ENCODE peak calls at places on chromosomes 12 and 14, in four cellular contexts. One of them, this sample, is unnamed.

GRCh38 chr14:56414231-56414630 is 165.4 kb upstream of the TMEM260 start:
- DNase-seq in SK-N-SH: no peak
- DNase-seq in HCT116: no peak
- DNase-seq in HepG2: no peak
- DNase-seq in this sample: no peak

GRCh38 chr14:74892745-74893144 is 11.0 kb downstream of the DLST start:
- DNase-seq in HepG2: no peak
- DNase-seq in HCT116: no peak
- DNase-seq in SK-N-SH: no peak
- DNase-seq in this sample: no peak

GRCh38 chr14:55399912-55400311 is 11.7 kb downstream of the ATG14 start:
- DNase-seq in SK-N-SH: no peak
- DNase-seq in HCT116: no peak
- DNase-seq in HepG2: no peak
- DNase-seq in this sample: no peak

GRCh38 chr12:106112094-106112822 is 26.5 kb downstream of the NUAK1 start:
- DNase-seq in SK-N-SH: peak
- DNase-seq in HepG2: no peak
- DNase-seq in HCT116: no peak
- DNase-seq in this sample: no peak

GRCh38 chr12:10186299-10186698 is 7.5 kb downstream of the TMEM52B start:
- DNase-seq in SK-N-SH: no peak
- DNase-seq in HCT116: no peak
- DNase-seq in HepG2: no peak
- DNase-seq in this sample: no peak

GRCh38 chr14:53608369-53608768 is 348.3 kb downstream of the BMP4 start:
- DNase-seq in SK-N-SH: no peak
- DNase-seq in HepG2: no peak
- DNase-seq in HCT116: peak
- DNase-seq in this sample: no peak

GRCh38 chr14:68977137-68977740 is 1.9 kb downstream of the ACTN1 start:
- DNase-seq in HepG2: peak
- DNase-seq in HCT116: no peak
- DNase-seq in SK-N-SH: peak
- DNase-seq in this sample: no peak

GRCh38 chr12:7130791-7131501 is 775 bp downstream of the CLSTN3 start:
- DNase-seq in HCT116: no peak
- DNase-seq in SK-N-SH: peak
- DNase-seq in HepG2: no peak
- DNase-seq in this sample: peak

GRCh38 chr12:34346372-34347034 is 324.2 kb downstream of the ALG10 start:
- DNase-seq in HCT116: no peak
- DNase-seq in SK-N-SH: no peak
- DNase-seq in HepG2: no peak
- DNase-seq in this sample: peak

GRCh38 chr12:107488666-107489065 is 196.9 kb upstream of the PWP1 start:
- DNase-seq in HCT116: no peak
- DNase-seq in SK-N-SH: no peak
- DNase-seq in HepG2: no peak
- DNase-seq in this sample: no peak

GRCh38 chr12:112148031-112148513 is 22.7 kb downstream of the TRAFD1 start:
- DNase-seq in HCT116: no peak
- DNase-seq in SK-N-SH: no peak
- DNase-seq in HepG2: no peak
- DNase-seq in this sample: peak

GRCh38 chr14:34059925-34060746 is 109.3 kb upstream of the EGLN3 start:
- DNase-seq in SK-N-SH: peak
- DNase-seq in HepG2: peak
- DNase-seq in HCT116: no peak
- DNase-seq in this sample: peak

GRCh38 chr12:82299617-82300016 is 58.6 kb downstream of the CCDC59 start:
- DNase-seq in HepG2: no peak
- DNase-seq in SK-N-SH: no peak
- DNase-seq in HCT116: no peak
- DNase-seq in this sample: no peak

GRCh38 chr12:98151984-98152383 is 363.4 kb upstream of the TMPO start:
- DNase-seq in HCT116: no peak
- DNase-seq in HepG2: no peak
- DNase-seq in SK-N-SH: no peak
- DNase-seq in this sample: no peak

GRCh38 chr12:66065146-66065545 is 65.4 kb downstream of the LLPH start:
- DNase-seq in HCT116: no peak
- DNase-seq in HepG2: no peak
- DNase-seq in SK-N-SH: no peak
- DNase-seq in this sample: no peak

GRCh38 chr12:132069336-132069985 is 74.7 kb downstream of the DDX51 start:
- DNase-seq in HepG2: no peak
- DNase-seq in SK-N-SH: no peak
- DNase-seq in HCT116: no peak
- DNase-seq in this sample: no peak

GRCh38 chr12:50354908-50355307 is 41.5 kb downstream of the FAM186A start:
- DNase-seq in SK-N-SH: no peak
- DNase-seq in HCT116: no peak
- DNase-seq in HepG2: no peak
- DNase-seq in this sample: peak

GRCh38 chr12:117547209-117547608 is 185.8 kb upstream of the NOS1 start:
- DNase-seq in HCT116: no peak
- DNase-seq in SK-N-SH: no peak
- DNase-seq in HepG2: no peak
- DNase-seq in this sample: no peak

GRCh38 chr14:56211844-56212243 is 93.6 kb downstream of the PELI2 start:
- DNase-seq in HCT116: no peak
- DNase-seq in HepG2: no peak
- DNase-seq in SK-N-SH: no peak
- DNase-seq in this sample: no peak

GRCh38 chr14:58098507-58098906 is 53.5 kb downstream of the ARMH4 start:
- DNase-seq in HepG2: no peak
- DNase-seq in SK-N-SH: no peak
- DNase-seq in HCT116: no peak
- DNase-seq in this sample: no peak

GRCh38 chr12:87491089-87491488 is 538.1 kb downstream of the C12orf50 start:
- DNase-seq in HepG2: no peak
- DNase-seq in SK-N-SH: no peak
- DNase-seq in HCT116: no peak
- DNase-seq in this sample: no peak

GRCh38 chr14:99523661-99524050 is 42.4 kb downstream of the CCNK start:
- DNase-seq in HCT116: no peak
- DNase-seq in HepG2: no peak
- DNase-seq in SK-N-SH: no peak
- DNase-seq in this sample: no peak

GRCh38 chr12:130818381-130819247 is 20.4 kb downstream of the STX2 start:
- DNase-seq in HCT116: no peak
- DNase-seq in HepG2: no peak
- DNase-seq in SK-N-SH: peak
- DNase-seq in this sample: no peak

GRCh38 chr12:93784339-93785086 is 107.3 kb downstream of the CRADD start:
- DNase-seq in HepG2: peak
- DNase-seq in SK-N-SH: peak
- DNase-seq in HCT116: peak
- DNase-seq in this sample: no peak

GRCh38 chr12:121578230-121579189 is 2.3 kb downstream of the KDM2B start:
- DNase-seq in HepG2: no peak
- DNase-seq in SK-N-SH: peak
- DNase-seq in HCT116: no peak
- DNase-seq in this sample: no peak

GRCh38 chr12:121626087-121626852 is at the start of gene ORAI1:
- DNase-seq in HCT116: peak
- DNase-seq in SK-N-SH: peak
- DNase-seq in HepG2: peak
- DNase-seq in this sample: peak

GRCh38 chr14:100398044-100398443 is 74.9 kb downstream of the SLC25A47 start:
- DNase-seq in SK-N-SH: no peak
- DNase-seq in HepG2: peak
- DNase-seq in HCT116: no peak
- DNase-seq in this sample: no peak

GRCh38 chr14:32908487-32909084 is 30.1 kb upstream of the NPAS3 start:
- DNase-seq in SK-N-SH: no peak
- DNase-seq in HepG2: no peak
- DNase-seq in HCT116: no peak
- DNase-seq in this sample: no peak

GRCh38 chr12:51848843-51849735 is 571 bp upstream of the FIGNL2 start:
- DNase-seq in SK-N-SH: peak
- DNase-seq in HCT116: no peak
- DNase-seq in HepG2: no peak
- DNase-seq in this sample: peak

GRCh38 chr14:76861574-76862255 is 35.5 kb downstream of the LRRC74A start:
- DNase-seq in HepG2: no peak
- DNase-seq in SK-N-SH: no peak
- DNase-seq in HCT116: no peak
- DNase-seq in this sample: no peak

GRCh38 chr14:76867536-76868452 is 41.6 kb downstream of the LRRC74A start:
- DNase-seq in SK-N-SH: no peak
- DNase-seq in HCT116: no peak
- DNase-seq in HepG2: no peak
- DNase-seq in this sample: no peak

GRCh38 chr14:76866469-76866868 is 40.3 kb downstream of the LRRC74A start:
- DNase-seq in SK-N-SH: no peak
- DNase-seq in HepG2: no peak
- DNase-seq in HCT116: no peak
- DNase-seq in this sample: no peak

GRCh38 chr14:76862546-76863282 is 36.5 kb downstream of the LRRC74A start:
- DNase-seq in HepG2: no peak
- DNase-seq in SK-N-SH: no peak
- DNase-seq in HCT116: no peak
- DNase-seq in this sample: no peak

DNA sequence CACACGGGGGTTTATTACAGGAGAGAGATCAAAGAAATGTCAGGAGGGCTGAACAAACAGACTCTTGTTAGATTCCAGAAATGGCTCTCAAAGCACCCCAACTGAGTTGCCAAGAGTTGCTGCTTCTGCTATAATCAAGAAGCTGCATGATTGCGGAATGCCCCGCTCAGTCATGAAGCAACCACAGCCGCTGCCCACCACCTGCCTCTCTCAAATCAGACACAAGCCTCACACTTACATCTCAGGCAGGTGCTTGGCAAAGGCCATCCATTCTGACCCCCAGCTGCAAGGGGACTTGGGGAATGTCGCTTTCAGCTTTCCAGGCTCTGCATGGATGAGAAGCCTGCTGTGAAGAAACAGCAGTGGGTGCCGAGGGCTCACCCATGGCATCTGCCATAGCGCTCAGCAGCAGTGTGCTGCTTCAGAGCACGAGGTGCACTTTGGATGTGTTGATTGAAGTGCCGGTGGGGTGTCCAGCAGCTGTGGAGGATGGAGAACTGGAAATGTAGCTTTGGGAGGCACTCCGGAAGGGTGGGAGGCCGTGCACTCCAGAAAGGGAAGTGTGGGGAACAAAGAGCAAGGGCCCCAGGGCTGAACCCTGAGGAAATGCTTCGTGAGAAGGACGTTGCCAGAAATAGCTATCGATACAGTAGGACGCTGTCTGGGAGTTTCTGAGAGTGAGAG is 37.7 kb downstream of the LRRC74A start:
- DNase-seq in HepG2: peak
- DNase-seq in SK-N-SH: no peak
- DNase-seq in HCT116: no peak
- DNase-seq in this sample: no peak
- TF ChIP-seq ELF1 in HepG2: no peak
- TF ChIP-seq ELF1 in SK-N-SH: no peak
- TF ChIP-seq ELF1 in HCT116: no peak
- TF ChIP-seq ELF1 in this sample: no peak

GRCh38 chr12:118841588-118841987 is 139.8 kb upstream of the SRRM4 start:
- DNase-seq in SK-N-SH: no peak
- DNase-seq in HepG2: no peak
- DNase-seq in HCT116: no peak
- DNase-seq in this sample: no peak

GRCh38 chr12:118840878-118841277 is 140.5 kb upstream of the SRRM4 start:
- DNase-seq in HCT116: no peak
- DNase-seq in SK-N-SH: no peak
- DNase-seq in HepG2: no peak
- DNase-seq in this sample: no peak

GRCh38 chr12:118840399-118840798 is 140.9 kb upstream of the SRRM4 start:
- DNase-seq in SK-N-SH: peak
- DNase-seq in HepG2: peak
- DNase-seq in HCT116: no peak
- DNase-seq in this sample: no peak

DNA sequence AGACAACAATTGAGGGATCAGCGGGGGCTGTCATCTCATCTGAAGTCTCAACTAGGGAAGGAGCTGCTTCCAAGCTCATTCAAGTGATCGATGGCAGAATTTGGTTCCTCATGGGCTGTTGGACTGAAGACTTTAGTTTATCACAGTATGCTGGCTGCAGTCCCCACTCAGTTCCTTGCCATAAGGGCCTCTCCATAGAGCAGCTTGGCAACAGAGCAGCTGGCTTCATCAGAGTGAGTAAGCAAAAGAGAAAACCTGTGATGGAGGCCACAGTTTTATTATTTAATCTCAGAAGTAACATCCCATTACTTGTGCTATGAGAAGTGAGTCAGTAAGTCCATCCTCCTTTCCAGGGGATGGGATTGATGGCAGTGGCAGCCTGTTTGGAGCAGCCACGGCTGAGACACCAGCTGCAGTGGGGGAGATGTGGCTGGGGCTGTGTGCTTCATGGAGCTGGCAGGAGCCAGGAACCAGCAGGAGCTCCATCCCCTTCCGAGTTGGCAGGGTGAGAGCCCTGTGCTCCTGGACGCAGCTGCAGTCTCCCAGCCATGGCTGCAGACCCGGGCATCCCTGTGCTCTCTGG is 138.5 kb upstream of the SRRM4 start:
- DNase-seq in HepG2: no peak
- DNase-seq in SK-N-SH: no peak
- DNase-seq in HCT116: no peak
- DNase-seq in this sample: no peak
- TF ChIP-seq ELF1 in HepG2: no peak
- TF ChIP-seq ELF1 in SK-N-SH: no peak
- TF ChIP-seq ELF1 in HCT116: no peak
- TF ChIP-seq ELF1 in this sample: no peak

GRCh38 chr14:104383088-104383805 is 196.3 kb upstream of the C14orf180 start:
- DNase-seq in HepG2: no peak
- DNase-seq in SK-N-SH: peak
- DNase-seq in HCT116: no peak
- DNase-seq in this sample: no peak
- TF ChIP-seq ELF1 in HepG2: no peak
- TF ChIP-seq ELF1 in SK-N-SH: no peak
- TF ChIP-seq ELF1 in HCT116: no peak
- TF ChIP-seq ELF1 in this sample: no peak

DNA sequence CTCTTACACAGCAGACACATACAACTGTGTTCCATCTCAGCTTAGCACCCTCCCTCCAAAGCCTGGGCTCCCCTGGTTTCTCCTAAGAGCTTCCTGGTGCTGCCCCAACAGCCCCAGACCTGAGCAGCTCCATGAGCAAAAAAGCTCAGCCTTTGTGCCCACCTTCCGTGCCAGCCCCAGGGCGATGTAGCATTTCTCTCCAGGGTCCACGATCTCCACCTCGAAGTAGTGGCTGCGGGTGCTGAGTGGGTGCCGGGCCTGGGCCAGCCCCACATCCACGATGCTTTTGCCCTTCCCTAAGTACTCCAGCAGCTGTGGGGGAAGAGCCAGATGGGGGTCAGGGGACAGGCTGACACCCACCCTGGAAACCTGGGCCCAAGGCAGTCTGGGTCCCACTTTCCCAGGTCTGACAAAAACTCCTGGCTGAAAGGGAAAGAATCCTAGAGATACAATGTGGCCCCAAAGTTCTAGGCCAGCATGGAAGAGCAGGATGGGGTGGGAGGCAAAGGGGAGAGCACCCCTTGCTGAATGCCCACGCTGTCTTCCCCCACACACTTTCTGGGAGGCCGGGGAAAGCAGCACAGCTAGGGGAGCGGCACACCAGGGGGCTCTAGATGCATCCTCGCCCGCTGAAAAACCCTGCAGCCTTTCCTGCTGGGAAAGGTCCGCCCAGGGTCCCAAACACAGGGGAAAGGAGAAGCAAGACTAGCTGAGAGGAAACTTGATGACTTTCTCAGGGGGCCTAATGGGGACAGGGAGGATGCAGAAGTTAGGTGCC is 11.0 kb downstream of the SPRYD3 start:
- DNase-seq in SK-N-SH: no peak
- DNase-seq in HepG2: no peak
- DNase-seq in HCT116: no peak
- DNase-seq in this sample: no peak
- TF ChIP-seq ELF1 in SK-N-SH: no peak
- TF ChIP-seq ELF1 in HepG2: no peak
- TF ChIP-seq ELF1 in HCT116: no peak
- TF ChIP-seq ELF1 in this sample: no peak

This sample was measured in K562.